ENCODE peak calls at places on chromosomes 16 and 17, in ten cellular contexts. K, W, G, U, H, T, P, V, C and F are unnamed samples.

GRCh38 chr17:51455211-51455610 is 194.9 kb downstream of the UTP18 start:
- DNase-seq in K (no peak), W (no peak), G (no peak), U (no peak), H (no peak), T (no peak), P (no peak), V (no peak), C (no peak), F (no peak)

GRCh38 chr16:69179255-69180010 is 7.5 kb upstream of the SNTB2 start:
- DNase-seq in K (peak), W (no peak), G (no peak), U (peak), H (peak), T (peak), P (peak), V (peak), C (no peak), F (peak)

GRCh38 chr17:58529275-58529674 is 14.8 kb upstream of the MTMR4 start:
- DNase-seq in K (no peak), W (no peak), G (no peak), U (no peak), H (no peak), T (peak), P (no peak), V (no peak), C (no peak), F (peak)

GRCh38 chr17:32596666-32597065 is 109.9 kb downstream of the CDK5R1 start:
- DNase-seq in K (peak), W (no peak), G (peak), U (no peak), H (no peak), T (no peak), P (peak), V (no peak), C (no peak), F (no peak)

GRCh38 chr17:81379523-81379942 is 15.7 kb upstream of the BAHCC1 start:
- DNase-seq in K (no peak), W (no peak), G (no peak), U (no peak), H (no peak), T (no peak), P (no peak), V (no peak), C (no peak), F (no peak)

GRCh38 chr17:21289175-21289901 is 4.8 kb downstream of the MAP2K3 start:
- DNase-seq in K (peak), W (no peak), G (no peak), U (no peak), H (no peak), T (no peak), P (no peak), V (no peak), C (no peak), F (no peak)

GRCh38 chr17:67770539-67770938 is 52.8 kb downstream of the NOL11 start:
- DNase-seq in K (no peak), W (no peak), G (no peak), U (no peak), H (no peak), T (no peak), P (no peak), V (no peak), C (no peak), F (no peak)

GRCh38 chr17:49964539-49965521 is 4.2 kb upstream of the DLX4 start:
- DNase-seq in K (no peak), W (no peak), G (no peak), U (peak), H (no peak), T (no peak), P (no peak), V (no peak), C (no peak), F (no peak)

GRCh38 chr17:9676742-9677387 is 31.5 kb downstream of the USP43 start:
- DNase-seq in K (no peak), W (no peak), G (peak), U (peak), H (no peak), T (no peak), P (peak), V (no peak), C (no peak), F (no peak)

GRCh38 chr17:61403846-61404701 is 4.4 kb downstream of the TBX2 start:
- DNase-seq in K (no peak), W (peak), G (no peak), U (peak), H (no peak), T (no peak), P (no peak), V (no peak), C (no peak), F (no peak)

GRCh38 chr16:85689950-85690320 is 1.2 kb upstream of the GINS2 start:
- DNase-seq in K (no peak), W (no peak), G (no peak), U (no peak), H (no peak), T (no peak), P (no peak), V (no peak), C (no peak), F (no peak)

GRCh38 chr16:64416232-64417010 is 705.4 kb downstream of the CDH11 start:
- DNase-seq in K (peak), W (no peak), G (peak), U (peak), H (no peak), T (peak), P (peak), V (no peak), C (no peak), F (no peak)